ENCODE peak calls at places on chromosomes 7 and 10, in four cellular contexts. Z is IMR-90, G is kidney, Y is kidney epithelial cell. U is an unnamed sample.

GRCh38 chr7:135238112-135238744 is 4.6 kb downstream of the STRA8 start:
- DNase-seq in Z (no peak), G (no peak), Y (no peak), U (no peak)

GRCh38 chr7:22545539-22545938 is 45.6 kb upstream of the STEAP1B start:
- DNase-seq in Z (no peak), G (no peak), Y (no peak), U (no peak)

GRCh38 chr7:66880009-66880554 is 40.9 kb upstream of the TMEM248 start:
- DNase-seq in Z (no peak), G (no peak), Y (no peak), U (no peak)

GRCh38 chr7:142866361-142867096 is 11.7 kb downstream of the EPHB6 start:
- DNase-seq in Z (no peak), G (no peak), Y (no peak), U (peak; percentile 30)

GRCh38 chr10:73819513-73820093 is 8.2 kb upstream of the NDST2 start:
- DNase-seq in Z (peak; percentile 23), G (peak; percentile 89), Y (no peak), U (no peak)

GRCh38 chr10:31204090-31204489 is 114.9 kb upstream of the ZEB1 start:
- DNase-seq in Z (peak; percentile 40), G (no peak), Y (no peak), U (peak; percentile 47)

GRCh38 chr10:35635576-35635975 is 6.5 kb downstream of the FZD8 start:
- DNase-seq in Z (peak; percentile 74), G (no peak), Y (no peak), U (peak; percentile 78)

GRCh38 chr7:41481353-41481752 is 221.5 kb downstream of the INHBA start:
- DNase-seq in Z (peak; percentile 81), G (no peak), Y (no peak), U (peak; percentile 52)

GRCh38 chr10:2111936-2112335 is 374.6 kb upstream of the ADARB2 start:
- DNase-seq in Z (no peak), G (no peak), Y (peak; percentile 99), U (no peak)

GRCh38 chr10:70241081-70241480 is 7.9 kb upstream of the PPA1 start:
- DNase-seq in Z (no peak), G (no peak), Y (no peak), U (no peak)

GRCh38 chr7:100895701-100895955 is at the start of gene ACHE:
- DNase-seq in Z (no peak), G (no peak), Y (no peak), U (no peak)

GRCh38 chr7:100897772-100898454 is 2.2 kb upstream of the ACHE start:
- DNase-seq in Z (no peak), G (no peak), Y (no peak), U (no peak)

GRCh38 chr7:100895956-100896742 is 461 bp upstream of the ACHE start:
- DNase-seq in Z (no peak), G (peak; percentile 78), Y (no peak), U (no peak)

GRCh38 chr7:100897111-100897608 is 1.5 kb upstream of the ACHE start:
- DNase-seq in Z (no peak), G (peak; percentile 87), Y (no peak), U (no peak)

DNA sequence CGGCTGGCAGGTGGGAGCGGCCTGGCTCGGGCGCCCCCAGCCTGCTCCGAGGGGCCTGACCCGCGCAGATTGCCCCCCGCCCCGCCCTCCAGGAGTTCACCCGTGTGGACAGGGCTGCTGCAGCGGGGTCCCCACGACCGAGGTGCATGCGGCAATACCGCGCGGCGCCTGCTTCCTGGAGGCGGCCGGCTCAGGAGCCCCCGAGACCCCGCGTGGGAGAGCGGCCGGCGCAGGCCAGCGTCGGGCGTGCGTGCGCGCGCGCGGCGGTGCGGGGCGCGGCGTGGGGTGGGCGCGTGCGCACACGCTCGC is 1.0 kb upstream of the ACHE start:
- DNase-seq in Z (no peak), G (peak; percentile 83), Y (no peak), U (no peak)
- H3K4me3 ChIP-seq in Z (no peak overlapping the region), G (no peak overlapping the region), Y (no peak overlapping the region), U (peak overlapping the region; percentile 12)

DNA sequence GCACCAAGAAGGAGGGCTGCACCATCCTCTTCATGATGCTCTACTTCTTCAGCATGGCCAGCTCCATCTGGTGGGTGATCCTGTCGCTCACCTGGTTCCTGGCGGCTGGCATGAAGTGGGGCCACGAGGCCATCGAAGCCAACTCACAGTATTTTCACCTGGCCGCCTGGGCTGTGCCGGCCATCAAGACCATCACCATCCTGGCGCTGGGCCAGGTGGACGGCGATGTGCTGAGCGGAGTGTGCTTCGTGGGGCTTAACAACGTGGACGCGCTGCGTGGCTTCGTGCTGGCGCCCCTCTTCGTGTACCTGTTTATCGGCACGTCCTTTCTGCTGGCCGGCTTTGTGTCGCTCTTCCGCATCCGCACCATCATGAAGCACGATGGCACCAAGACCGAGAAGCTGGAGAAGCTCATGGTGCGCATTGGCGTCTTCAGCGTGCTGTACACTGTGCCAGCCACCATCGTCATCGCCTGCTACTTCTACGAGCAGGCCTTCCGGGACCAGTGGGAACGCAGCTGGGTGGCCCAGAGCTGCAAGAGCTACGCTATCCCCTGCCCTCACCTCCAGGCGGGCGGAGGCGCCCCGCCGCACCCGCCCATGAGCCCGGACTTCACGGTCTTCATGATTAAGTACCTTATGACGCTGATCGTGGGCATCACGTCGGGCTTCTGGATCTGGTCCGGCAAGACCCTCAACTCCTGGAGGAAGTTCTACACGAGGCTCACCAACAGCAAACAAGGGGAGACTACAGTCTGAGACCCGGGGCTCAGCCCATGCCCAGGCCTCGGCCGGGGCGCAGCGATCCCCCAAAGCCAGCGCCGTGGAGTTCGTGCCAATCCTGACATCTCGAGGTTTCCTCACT is 2.1 kb downstream of the FZD1 start:
- DNase-seq in Z (peak; percentile 47), G (peak; percentile 80), Y (no peak), U (no peak)
- H3K4me3 ChIP-seq in Z (peak overlapping the region; percentile 75), G (peak overlapping the region; percentile 92), Y (peak overlapping the region; percentile 68), U (peak overlapping the region; percentile 76)

GRCh38 chr7:111363099-111363498 is 199.2 kb downstream of the IMMP2L start:
- DNase-seq in Z (peak; percentile 56), G (no peak), Y (no peak), U (no peak)

GRCh38 chr7:111358915-111359314 is 203.4 kb downstream of the IMMP2L start:
- DNase-seq in Z (no peak), G (no peak), Y (no peak), U (no peak)

GRCh38 chr7:111364413-111364812 is 197.9 kb downstream of the IMMP2L start:
- DNase-seq in Z (peak; percentile 81), G (no peak), Y (no peak), U (peak; percentile 49)

GRCh38 chr7:111357691-111358090 is 204.6 kb downstream of the IMMP2L start:
- DNase-seq in Z (peak; percentile 56), G (no peak), Y (no peak), U (peak; percentile 17)

GRCh38 chr7:111362660-111363059 is 199.6 kb downstream of the IMMP2L start:
- DNase-seq in Z (peak; percentile 78), G (no peak), Y (no peak), U (peak; percentile 48)
- H3K4me3 ChIP-seq in Z (no peak overlapping the region), G (no peak overlapping the region), Y (no peak overlapping the region), U (no peak overlapping the region)

DNA sequence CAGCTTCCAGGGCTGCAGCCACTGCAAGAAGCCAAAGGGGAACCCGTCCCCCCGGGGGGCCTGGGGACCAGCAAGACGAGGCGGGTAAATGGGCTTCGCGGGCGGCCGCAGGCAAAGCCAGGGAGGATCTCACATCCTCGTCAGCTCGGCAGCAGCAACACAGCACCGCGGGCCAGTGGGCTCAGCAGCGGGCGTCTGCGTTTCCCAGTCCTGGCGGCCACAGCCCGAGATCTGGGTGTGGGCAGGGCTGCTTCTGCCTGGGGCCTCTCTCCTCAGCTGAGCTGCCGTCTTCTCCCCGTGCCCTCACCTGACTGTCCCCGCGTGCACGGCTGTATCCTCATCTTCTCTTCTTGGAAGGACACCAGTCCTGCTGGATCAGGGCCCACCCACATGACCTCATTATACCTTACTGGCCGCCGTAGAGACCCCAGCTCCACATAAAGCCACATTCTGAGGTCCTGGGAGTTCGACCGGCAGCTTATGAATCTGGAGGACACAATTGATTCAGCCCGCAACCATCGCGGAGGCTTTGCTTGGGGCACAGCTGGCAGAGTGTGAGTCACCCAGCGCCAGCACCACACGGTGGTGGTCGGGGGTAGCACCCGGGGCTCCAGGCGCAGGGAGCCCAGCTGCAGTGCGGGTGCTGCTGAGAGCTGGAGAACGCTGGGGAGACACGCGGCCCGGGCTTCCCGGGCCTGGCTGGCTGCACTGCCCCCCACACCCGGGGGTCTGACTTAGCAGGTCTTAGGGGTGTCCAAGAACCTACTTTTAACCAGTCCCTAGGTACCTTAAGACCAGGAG is 88.1 kb downstream of the PAXIP1 start:
- DNase-seq in Z (no peak), G (peak; percentile 73), Y (no peak), U (no peak)
- H3K4me3 ChIP-seq in Z (no peak overlapping the region), G (no peak overlapping the region), Y (no peak overlapping the region), U (no peak overlapping the region)

DNA sequence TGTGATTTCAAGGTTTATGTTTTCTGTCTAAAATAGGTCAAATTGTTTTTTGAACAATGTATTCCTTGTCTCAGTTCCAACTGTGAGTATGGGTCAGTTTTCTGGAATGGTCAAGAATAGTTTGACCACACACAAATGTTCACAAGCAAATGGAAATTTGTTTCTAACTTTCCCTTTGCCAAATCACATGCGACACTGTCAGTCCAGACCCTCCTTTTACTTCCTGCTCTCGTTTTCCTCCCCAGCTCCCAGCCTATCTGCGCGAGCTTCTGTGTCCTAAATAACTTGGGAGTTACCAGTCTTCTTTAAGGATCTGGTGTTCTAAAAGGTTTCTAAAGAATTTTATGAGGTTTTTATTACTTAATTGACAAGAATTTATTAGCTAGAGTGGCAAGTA is 266.0 kb upstream of the KLF6 start:
- DNase-seq in Z (peak; percentile 58), G (peak; percentile 76), Y (no peak), U (peak; percentile 76)
- H3K4me3 ChIP-seq in Z (peak overlapping the region; percentile 29), G (peak overlapping the region; percentile 55), Y (no peak overlapping the region), U (peak overlapping the region; percentile 42)

DNA sequence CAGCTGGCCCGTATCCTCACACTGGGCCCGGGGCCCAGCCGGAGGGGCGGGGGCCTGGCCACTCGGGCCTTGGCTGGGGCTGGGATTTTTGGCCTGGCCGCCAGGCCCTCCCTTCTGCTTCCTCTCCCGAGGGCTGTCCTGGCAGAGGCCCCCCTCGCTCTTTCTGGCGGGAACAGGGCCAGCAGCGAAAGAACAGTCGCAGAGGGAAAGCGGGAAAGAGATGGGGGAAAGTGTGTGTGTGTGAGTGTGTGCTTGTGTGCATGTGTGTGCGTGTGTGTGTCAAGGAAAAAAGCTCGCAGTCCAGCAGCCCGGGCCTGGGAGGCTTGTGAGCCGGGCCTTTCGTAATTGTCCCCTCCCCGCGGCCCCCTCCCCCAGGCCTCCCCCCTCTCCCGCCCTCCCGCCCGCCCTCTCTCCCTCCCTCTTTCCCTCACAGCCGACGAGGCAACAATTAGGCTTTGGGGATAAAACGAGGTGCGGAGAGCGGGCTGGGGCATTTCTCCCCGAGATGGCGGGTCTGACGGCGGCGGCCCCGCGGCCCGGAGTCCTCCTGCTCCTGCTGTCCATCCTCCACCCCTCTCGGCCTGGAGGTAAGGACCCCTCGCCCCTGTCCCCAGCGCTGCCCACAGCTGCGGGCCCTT is at the start of gene ELN:
- DNase-seq in Z (peak; percentile 43), G (peak; percentile 93), Y (no peak), U (peak; percentile 34)
- H3K4me3 ChIP-seq in Z (peak within 1 kb of the TSS; percentile 25), G (peak within 1 kb of the TSS; percentile 31), Y (no peak within 1 kb of the TSS), U (no peak within 1 kb of the TSS)

GRCh38 chr10:905972-906371 is 25.5 kb downstream of the LARP4B start:
- DNase-seq in Z (no peak), G (no peak), Y (no peak), U (no peak)
- H3K4me3 ChIP-seq in Z (no peak overlapping the region), G (no peak overlapping the region), Y (no peak overlapping the region), U (no peak overlapping the region)

GRCh38 chr10:126904493-126904806 is 778 bp upstream of the DOCK1 start:
- DNase-seq in Z (no peak), G (no peak), Y (no peak), U (peak; percentile 15)
- H3K4me3 ChIP-seq in Z (peak overlapping the region; percentile 62), G (peak overlapping the region; percentile 65), Y (peak overlapping the region; percentile 71), U (peak overlapping the region; percentile 82)

GRCh38 chr10:88848499-88848898 is 3.1 kb downstream of the ANKRD22 start:
- DNase-seq in Z (peak; percentile 87), G (no peak), Y (peak; percentile 51), U (peak; percentile 64)
- H3K4me3 ChIP-seq in Z (no peak overlapping the region), G (no peak overlapping the region), Y (no peak overlapping the region), U (no peak overlapping the region)

U was measured in fibroblast of villous mesenchyme.